ENCODE peak calls at places on chromosome 3, in four cellular contexts. Z, Y, R and H are unnamed samples.

GRCh38 chr3:183878071-183878470 is 6.6 kb downstream of the PARL start:
- DNase-seq in Z (no peak), Y (no peak), R (no peak), H (no peak)

GRCh38 chr3:39434574-39434973 is 28.1 kb downstream of the RPSA start:
- DNase-seq in Y (no peak), Z (no peak), R (no peak), H (no peak)

GRCh38 chr3:104066658-104067057 is 1300.1 kb upstream of the ALCAM start:
- DNase-seq in Y (no peak), Z (no peak), R (no peak), H (no peak)

GRCh38 chr3:188270423-188270972 is 116.5 kb downstream of the LPP start:
- DNase-seq in Y (peak; percentile 41), R (peak; percentile 77), Z (no peak), H (no peak)

GRCh38 chr3:119557874-119558264 is 1.5 kb downstream of the CD80 start:
- DNase-seq in R (no peak), Y (no peak), Z (no peak), H (no peak)

GRCh38 chr3:152084441-152084840 is 184.3 kb upstream of the MBNL1 start:
- DNase-seq in Y (no peak), Z (no peak), R (no peak), H (no peak)

GRCh38 chr3:39383190-39383912 is at the start of gene SLC25A38:
- DNase-seq in Z (peak; percentile 96), R (peak; percentile 54), Y (peak; percentile 93), H (peak; percentile 80)

GRCh38 chr3:77254967-77255831 is 215.3 kb downstream of the ROBO2 start:
- DNase-seq in Y (peak; percentile 75), Z (no peak), R (no peak), H (peak; percentile 40)

GRCh38 chr3:134799393-134799792 is 4.3 kb downstream of the EPHB1 start:
- DNase-seq in R (peak; percentile 38), Z (no peak), Y (peak; percentile 39), H (no peak)

GRCh38 chr3:133568294-133569014 is 5.0 kb upstream of the CDV3 start:
- DNase-seq in Y (no peak), Z (no peak), R (no peak), H (no peak)

GRCh38 chr3:27880969-27881892 is 159.1 kb upstream of the EOMES start:
- DNase-seq in R (no peak), Y (no peak), Z (peak; percentile 72), H (no peak)

GRCh38 chr3:178353292-178353814 is 182.9 kb upstream of the KCNMB2 start:
- DNase-seq in R (no peak), Z (no peak), Y (no peak), H (no peak)

GRCh38 chr3:81492048-81492447 is 269.4 kb downstream of the GBE1 start:
- DNase-seq in R (no peak), Z (no peak), Y (no peak), H (no peak)

GRCh38 chr3:194447161-194447560 is 39.6 kb downstream of the ATP13A3 start:
- DNase-seq in Y (no peak), Z (no peak), R (no peak), H (peak; percentile 49)

GRCh38 chr3:69710153-69710977 is 28.9 kb upstream of the MITF start:
- DNase-seq in Y (no peak), R (no peak), Z (no peak), H (no peak)

GRCh38 chr3:21954709-21955108 is 203.7 kb upstream of the ZNF385D start:
- DNase-seq in Z (no peak), Y (no peak), R (no peak), H (no peak)

GRCh38 chr3:171574556-171575240 is 114.5 kb upstream of the TNIK start:
- DNase-seq in R (no peak), Z (no peak), Y (no peak), H (no peak)

GRCh38 chr3:122985539-122985938 is 42.0 kb downstream of the SEMA5B start:
- DNase-seq in Y (no peak), R (no peak), Z (no peak), H (no peak)

GRCh38 chr3:46575577-46576222 is 9.6 kb upstream of the LRRC2 start:
- DNase-seq in Y (no peak), R (no peak), Z (no peak), H (no peak)

GRCh38 chr3:188685789-188686188 is 486.0 kb upstream of the TPRG1 start:
- DNase-seq in Y (no peak), R (no peak), Z (no peak), H (no peak)

GRCh38 chr3:196604548-196604947 is 34.9 kb upstream of the NRROS start:
- DNase-seq in R (no peak), Y (no peak), Z (peak; percentile 78), H (no peak)

GRCh38 chr3:180409883-180410282 is 192.1 kb upstream of the TTC14 start:
- DNase-seq in Z (no peak), Y (no peak), R (no peak), H (no peak)

GRCh38 chr3:184222521-184222920 is 6.9 kb upstream of the VWA5B2 start:
- DNase-seq in R (no peak), Y (no peak), Z (no peak), H (no peak)

GRCh38 chr3:58588030-58588614 is 10.9 kb upstream of the FAM107A start:
- DNase-seq in R (no peak), Z (no peak), Y (no peak), H (no peak)

GRCh38 chr3:112378989-112379692 is 46.2 kb downstream of the CD200 start:
- DNase-seq in R (peak; percentile 50), Z (no peak), Y (no peak), H (no peak)

GRCh38 chr3:157856078-157856939 is 249.9 kb downstream of the SHOX2 start:
- DNase-seq in Y (no peak), R (no peak), Z (no peak), H (no peak)

GRCh38 chr3:9878700-9879099 is 1.4 kb downstream of the CIDEC start:
- DNase-seq in Z (no peak), R (no peak), Y (no peak), H (peak; percentile 59)

GRCh38 chr3:72683068-72683467 is 165.2 kb downstream of the SHQ1 start:
- DNase-seq in Y (no peak), R (no peak), Z (no peak), H (no peak)

GRCh38 chr3:150739200-150739863 is 23.6 kb downstream of the SIAH2 start:
- DNase-seq in Y (no peak), Z (no peak), R (no peak), H (no peak)

GRCh38 chr3:150740733-150741496 is 22.1 kb downstream of the SIAH2 start:
- DNase-seq in Z (no peak), Y (no peak), R (no peak), H (no peak)

GRCh38 chr3:150738688-150739087 is 24.3 kb downstream of the SIAH2 start:
- DNase-seq in Y (no peak), Z (no peak), R (no peak), H (no peak)

GRCh38 chr3:150741497-150742140 is 21.4 kb downstream of the SIAH2 start:
- DNase-seq in R (no peak), Y (no peak), Z (no peak), H (no peak)

GRCh38 chr3:150739877-150740645 is 22.9 kb downstream of the SIAH2 start:
- DNase-seq in R (no peak), Z (no peak), Y (no peak), H (no peak)
- TF ChIP-seq POLR2A in R (no peak), Z (no peak), Y (no peak), H (no peak)

GRCh38 chr3:30691249-30691880 is 85.0 kb downstream of the TGFBR2 start:
- DNase-seq in Z (no peak), R (no peak), Y (no peak), H (no peak)
- H3K27ac ChIP-seq in Z (peak overlapping the region; percentile 74), R (peak overlapping the region; percentile 15), Y (no peak overlapping the region), H (peak overlapping the region; percentile 65)

GRCh38 chr3:50268703-50269451 is at the start of gene SEMA3B:
- DNase-seq in Z (no peak), R (peak; percentile 67), Y (peak; percentile 65), H (peak; percentile 93)

GRCh38 chr3:50270422-50270831 is 1.5 kb downstream of the SEMA3B start:
- DNase-seq in R (no peak), Y (no peak), Z (no peak), H (no peak)

GRCh38 chr3:50269977-50270413 is 1.0 kb downstream of the SEMA3B start:
- DNase-seq in R (no peak), Z (no peak), Y (no peak), H (no peak)

GRCh38 chr3:50268276-50268675 is 671 bp upstream of the SEMA3B start:
- DNase-seq in Y (no peak), Z (no peak), R (no peak), H (no peak)

GRCh38 chr3:50269460-50269859 is 513 bp downstream of the SEMA3B start:
- DNase-seq in Z (no peak), R (no peak), Y (no peak), H (no peak)
- H3K4me3 ChIP-seq in Z (no peak overlapping the region), R (peak overlapping the region; percentile 28), Y (no peak overlapping the region), H (peak overlapping the region; percentile 44)

GRCh38 chr3:13019243-13019701 is 54.0 kb downstream of the IQSEC1 start:
- DNase-seq in Z (peak; percentile 83), Y (no peak), R (no peak), H (no peak)

GRCh38 chr3:13017361-13018038 is 55.7 kb downstream of the IQSEC1 start:
- DNase-seq in R (no peak), Z (peak; percentile 76), Y (no peak), H (no peak)

GRCh38 chr3:13016726-13017255 is 56.4 kb downstream of the IQSEC1 start:
- DNase-seq in Z (peak; percentile 56), R (no peak), Y (no peak), H (no peak)

GRCh38 chr3:13018561-13019242 is 54.5 kb downstream of the IQSEC1 start:
- DNase-seq in Z (peak; percentile 71), Y (no peak), R (no peak), H (no peak)

GRCh38 chr3:13018039-13018431 is 55.2 kb downstream of the IQSEC1 start:
- DNase-seq in Z (peak; percentile 85), Y (peak; percentile 46), R (no peak), H (no peak)
- TF ChIP-seq POLR2A in Z (no peak), Y (no peak), R (no peak), H (no peak)